ENCODE peak calls at places on chromosomes 16 and 17, in four cellular contexts. T, H, N and R are unnamed samples.
A peak's percentile ranks its signal among the peaks of the same experiment; 100 is the strongest.

GRCh38 chr17:20010099-20010863 is 1.1 kb downstream of the SPECC1 start:
- DNase-seq in T (peak; percentile 71), H (peak; percentile 75), N (no peak), R (no peak)

GRCh38 chr16:58377932-58378331 is 14.3 kb upstream of the GINS3 start:
- DNase-seq in T (peak; percentile 32), H (no peak), N (no peak), R (no peak)

GRCh38 chr16:2210009-2210332 is 692 bp downstream of the BRICD5 start:
- DNase-seq in T (no peak), H (no peak), N (no peak), R (no peak)

GRCh38 chr16:19842758-19843157 is 41.9 kb downstream of the GPRC5B start:
- DNase-seq in T (no peak), H (no peak), N (no peak), R (no peak)

GRCh38 chr17:2282297-2282873 is 21.2 kb downstream of the SMG6 start:
- DNase-seq in T (peak; percentile 89), H (peak; percentile 91), N (no peak), R (no peak)

GRCh38 chr17:67063146-67063545 is 18.8 kb downstream of the CACNG1 start:
- DNase-seq in T (no peak), H (no peak), N (no peak), R (no peak)

GRCh38 chr16:21949713-21950260 is 3.4 kb upstream of the UQCRC2 start:
- DNase-seq in T (no peak), H (no peak), N (no peak), R (no peak)

GRCh38 chr16:89031715-89032659 is 55.0 kb upstream of the CBFA2T3 start:
- DNase-seq in T (no peak), H (no peak), N (peak; percentile 48), R (no peak)

GRCh38 chr16:12798846-12799245 is 4.8 kb downstream of the CPPED1 start:
- DNase-seq in T (no peak), H (no peak), N (no peak), R (no peak)

GRCh38 chr17:58020401-58020800 is 13.4 kb upstream of the SRSF1 start:
- DNase-seq in T (no peak), H (no peak), N (no peak), R (no peak)

GRCh38 chr17:7070712-7071111 is 9.3 kb downstream of the CLEC10A start:
- DNase-seq in T (no peak), H (no peak), N (no peak), R (no peak)

GRCh38 chr17:28950017-28950751 is 1.1 kb downstream of the PHF12 start:
- DNase-seq in T (peak; percentile 54), H (peak; percentile 58), N (peak; percentile 40), R (no peak)

DNA sequence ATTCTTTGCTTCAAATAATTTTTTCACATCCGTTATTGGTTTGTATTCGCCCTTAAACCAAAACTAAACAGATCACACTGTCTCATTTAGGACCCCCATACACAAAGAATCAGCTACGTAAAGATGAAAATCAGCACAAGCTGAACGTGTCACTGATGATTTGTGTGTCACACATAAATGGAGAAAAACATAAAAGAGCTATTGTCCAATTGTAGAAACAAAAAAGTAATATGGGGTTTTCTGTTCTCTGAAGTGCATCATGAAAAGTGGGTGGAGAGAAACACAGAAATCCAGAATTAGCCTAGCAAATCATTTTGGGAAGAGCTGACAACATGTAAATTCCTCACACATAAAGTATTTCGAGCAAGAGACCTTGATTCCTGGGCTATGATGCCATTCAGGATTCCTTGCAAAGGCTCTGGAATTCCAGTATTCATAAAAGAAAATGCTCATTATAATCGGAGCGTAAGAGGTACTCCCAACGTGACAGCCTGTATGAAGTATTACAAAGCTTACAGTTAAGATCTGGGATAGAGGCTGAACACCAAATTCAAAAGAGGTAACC is 1.1 kb downstream of the DCUN1D3 start:
- DNase-seq in T (peak; percentile 78), H (peak; percentile 55), N (no peak), R (peak; percentile 66)
- H3K27ac ChIP-seq in T (peak overlapping the region; percentile 61), H (peak overlapping the region; percentile 97), N (no peak overlapping the region), R (peak overlapping the region; percentile 52)

DNA sequence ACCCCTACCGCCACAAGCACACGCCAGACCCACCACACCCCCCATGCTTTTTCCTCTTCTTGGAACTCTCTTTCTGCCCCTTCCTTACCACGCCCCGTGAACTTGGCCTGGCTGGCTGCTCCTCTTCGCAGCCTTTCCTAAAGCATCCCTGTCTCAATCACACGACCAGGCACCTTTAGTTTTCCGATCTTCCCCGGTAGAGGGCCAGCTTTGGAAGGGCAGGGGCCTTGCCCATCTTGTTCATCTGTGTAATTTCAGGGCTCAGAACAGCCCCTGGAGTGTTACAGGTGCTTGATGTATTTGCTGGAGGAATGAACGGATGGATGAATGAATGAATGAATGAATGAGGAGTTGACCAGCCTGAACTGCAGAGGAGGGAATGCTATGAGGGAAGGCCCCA is 3.7 kb downstream of the SPPL2C start:
- DNase-seq in T (no peak), H (no peak), N (no peak), R (no peak)
- TF ChIP-seq CTCF in T (no peak), H (no peak), N (no peak), R (no peak)

GRCh38 chr17:27541326-27542023 is 85.2 kb downstream of the KSR1 start:
- DNase-seq in T (no peak), H (no peak), N (no peak), R (no peak)

GRCh38 chr17:27539794-27540193 is 83.5 kb downstream of the KSR1 start:
- DNase-seq in T (no peak), H (no peak), N (no peak), R (no peak)

GRCh38 chr17:27540300-27541105 is 84.3 kb downstream of the KSR1 start:
- DNase-seq in T (peak; percentile 100), H (peak; percentile 100), N (no peak), R (no peak)

GRCh38 chr17:27538156-27538955 is 82.1 kb downstream of the KSR1 start:
- DNase-seq in T (no peak), H (no peak), N (no peak), R (no peak)

DNA sequence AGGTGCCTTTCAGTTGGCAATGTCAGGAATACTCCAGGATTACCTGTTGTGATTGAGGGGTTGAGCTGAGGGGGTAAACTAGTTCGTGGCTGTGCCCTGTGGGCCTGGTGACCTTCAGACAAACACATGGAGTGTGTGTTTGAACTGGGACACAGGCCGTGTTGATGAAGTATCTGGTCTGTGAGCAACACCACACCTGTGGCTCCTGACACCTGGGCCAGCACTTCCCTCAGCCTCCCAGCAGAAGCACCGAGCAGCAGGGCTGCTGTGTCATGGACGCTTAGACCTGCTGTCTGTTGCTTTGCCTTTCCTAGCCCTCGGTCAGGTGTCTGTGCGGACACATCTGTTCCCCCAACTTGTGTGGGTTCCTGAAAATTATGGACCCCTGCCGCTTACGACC is 82.9 kb downstream of the KSR1 start:
- DNase-seq in T (no peak), H (no peak), N (no peak), R (no peak)
- H3K4me1 ChIP-seq in T (peaks cover 9% of the 10 kb centered on the region), H (peaks cover 22% of the 10 kb centered on the region), N (peaks cover 3% of the 10 kb centered on the region), R (no peaks in the 10 kb centered on the region)

GRCh38 chr17:31314788-31315105 is 893 bp upstream of the EVI2B start:
- DNase-seq in T (no peak), H (no peak), N (no peak), R (no peak)
- H3K27ac ChIP-seq in T (no peak overlapping the region), H (no peak overlapping the region), N (peak overlapping the region; percentile 50), R (no peak overlapping the region)